ENCODE peak calls at places on chromosomes 2 and 18, in six cellular contexts. V is colonic mucosa, O is sigmoid colon, Y is H1, S is GM23338, A is K562. T is an unnamed sample.

GRCh38 chr2:62631160-62632085 is 74.1 kb upstream of the EHBP1 start:
- DNase-seq in Y (no peak), S (no peak), O (no peak), A (no peak), V (no peak), T (no peak)

GRCh38 chr18:58788971-58789797 is 75.5 kb upstream of the ZNF532 start:
- DNase-seq in V (peak; percentile 61), O (no peak), S (no peak), A (no peak), Y (no peak), T (no peak)

GRCh38 chr2:54660752-54661151 is 62.7 kb upstream of the EML6 start:
- DNase-seq in A (no peak), Y (no peak), S (no peak), V (no peak), O (no peak), T (no peak)

GRCh38 chr2:164967781-164968228 is 12.5 kb upstream of the SLC38A11 start:
- DNase-seq in V (no peak), O (no peak), S (peak; percentile 64), Y (peak; percentile 29), A (no peak), T (no peak)

GRCh38 chr2:30636311-30636710 is 170.9 kb downstream of the CAPN13 start:
- DNase-seq in V (no peak), Y (no peak), S (no peak), O (no peak), A (no peak), T (no peak)

GRCh38 chr2:26864226-26864625 is 16.3 kb downstream of the DPYSL5 start:
- DNase-seq in V (no peak), A (no peak), S (no peak), O (no peak), Y (no peak), T (no peak)

GRCh38 chr2:175817200-175817599 is 184.9 kb downstream of the LNPK start:
- DNase-seq in A (no peak), S (no peak), V (no peak), O (no peak), Y (no peak), T (no peak)

GRCh38 chr2:235087812-235088607 is 136.2 kb downstream of the SH3BP4 start:
- DNase-seq in A (no peak), O (peak; percentile 79), S (no peak), Y (no peak), V (no peak), T (no peak)

GRCh38 chr2:113202305-113203216 is 28.8 kb downstream of the PSD4 start:
- DNase-seq in Y (no peak), A (no peak), O (no peak), V (no peak), S (peak; percentile 26), T (no peak)

GRCh38 chr2:237685408-237685807 is 58.0 kb downstream of the LRRFIP1 start:
- DNase-seq in V (no peak), Y (no peak), O (peak; percentile 40), A (no peak), S (peak; percentile 78), T (no peak)

GRCh38 chr18:49725809-49726514 is 87.4 kb downstream of the ACAA2 start:
- DNase-seq in A (peak; percentile 29), S (peak; percentile 83), O (peak; percentile 91), Y (peak; percentile 51), V (no peak), T (no peak)

GRCh38 chr2:98085649-98086048 is 1.3 kb upstream of the VWA3B start:
- DNase-seq in S (no peak), A (no peak), V (peak; percentile 63), Y (no peak), O (no peak), T (no peak)

GRCh38 chr2:177221534-177221933 is 8.9 kb downstream of the HNRNPA3 start:
- DNase-seq in A (no peak), S (no peak), Y (no peak), O (no peak), V (no peak), T (no peak)

GRCh38 chr2:58266211-58266610 is 25.1 kb upstream of the FANCL start:
- DNase-seq in S (no peak), O (no peak), A (no peak), Y (no peak), V (no peak), T (no peak)

GRCh38 chr2:12587729-12588522 is 128.8 kb upstream of the TRIB2 start:
- DNase-seq in V (no peak), A (no peak), O (peak; percentile 82), Y (no peak), S (no peak), T (no peak)

GRCh38 chr2:65024149-65024829 is 31.9 kb upstream of the CEP68 start:
- DNase-seq in Y (no peak), S (no peak), O (no peak), V (no peak), A (peak; percentile 13), T (no peak)

GRCh38 chr18:36828157-36828629 is 609 bp downstream of the TPGS2 start:
- DNase-seq in A (no peak), O (peak; percentile 63), Y (no peak), S (peak; percentile 70), V (peak; percentile 58), T (no peak)

DNA sequence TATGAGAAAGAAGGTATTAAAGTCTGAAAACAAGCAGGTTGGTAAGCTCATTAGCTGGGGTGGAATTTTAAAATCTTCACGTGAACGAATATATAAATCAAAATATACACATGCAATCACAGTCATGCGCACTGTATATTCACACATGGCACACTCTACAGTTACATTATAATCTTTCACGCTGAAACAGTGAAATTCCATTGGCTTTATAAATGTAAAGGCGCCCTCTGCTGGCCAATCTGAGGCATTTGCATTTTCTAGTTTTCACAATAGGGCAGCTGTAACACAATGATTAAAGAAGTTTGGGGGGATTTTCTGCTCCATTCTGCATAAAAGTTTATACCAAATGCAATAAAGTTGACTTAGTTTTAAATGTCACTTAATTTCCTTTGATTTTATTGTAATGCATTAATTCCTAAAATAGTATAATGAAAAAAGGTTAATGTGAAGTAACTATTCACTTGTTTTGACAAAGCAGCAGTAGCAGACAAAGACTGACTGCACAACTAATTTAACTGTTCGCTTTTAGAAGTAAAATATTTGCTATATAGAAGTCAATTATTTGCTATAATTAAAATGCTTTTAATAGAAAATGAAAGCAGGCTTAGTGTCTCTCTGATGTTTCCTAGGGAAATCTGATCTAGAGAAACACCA is 17.2 kb downstream of the IFIH1 start:
- DNase-seq in V (no peak), S (peak; percentile 66), O (no peak), Y (no peak), A (peak; percentile 16), T (no peak)
- TF ChIP-seq CTCF in V (peak; percentile 91), S (peak; percentile 76), O (peak; percentile 49), Y (peak; percentile 62), A (peak; percentile 59), T (peak; percentile 97)

GRCh38 chr2:69994166-69994565 is 32.7 kb upstream of the ASPRV1 start:
- DNase-seq in A (peak; percentile 5), S (no peak), Y (no peak), V (no peak), O (peak; percentile 29), T (no peak)
- TF ChIP-seq CTCF in A (no peak), S (no peak), Y (no peak), V (no peak), O (no peak), T (no peak)

GRCh38 chr2:499726-500125 is 177.5 kb downstream of the TMEM18 start:
- DNase-seq in O (no peak), A (no peak), Y (no peak), S (no peak), V (no peak), T (no peak)

GRCh38 chr2:502831-503230 is 174.4 kb downstream of the TMEM18 start:
- DNase-seq in S (no peak), V (no peak), Y (no peak), A (no peak), O (no peak), T (no peak)

GRCh38 chr2:501667-502066 is 175.5 kb downstream of the TMEM18 start:
- DNase-seq in S (no peak), Y (no peak), O (no peak), V (no peak), A (no peak), T (no peak)

GRCh38 chr2:503288-503999 is 173.8 kb downstream of the TMEM18 start:
- DNase-seq in O (no peak), A (no peak), V (no peak), Y (no peak), S (no peak), T (no peak)

GRCh38 chr2:501130-501529 is 176.1 kb downstream of the TMEM18 start:
- DNase-seq in S (peak; percentile 62), Y (no peak), V (no peak), A (peak; percentile 24), O (no peak), T (no peak)
- TF ChIP-seq CTCF in S (no peak), Y (peak; percentile 9), V (no peak), A (no peak), O (no peak), T (peak; percentile 61)

GRCh38 chr2:32360416-32360815 is 3.6 kb downstream of the BIRC6 start:
- DNase-seq in A (no peak), O (no peak), V (no peak), Y (no peak), S (no peak), T (no peak)

GRCh38 chr2:32357545-32358482 is 991 bp downstream of the BIRC6 start:
- DNase-seq in A (peak; percentile 64), V (peak; percentile 45), Y (no peak), S (peak; percentile 64), O (peak; percentile 74), T (no peak)

GRCh38 chr2:32355976-32356734 is 668 bp upstream of the BIRC6 start:
- DNase-seq in Y (no peak), A (no peak), O (no peak), S (no peak), V (no peak), T (no peak)

DNA sequence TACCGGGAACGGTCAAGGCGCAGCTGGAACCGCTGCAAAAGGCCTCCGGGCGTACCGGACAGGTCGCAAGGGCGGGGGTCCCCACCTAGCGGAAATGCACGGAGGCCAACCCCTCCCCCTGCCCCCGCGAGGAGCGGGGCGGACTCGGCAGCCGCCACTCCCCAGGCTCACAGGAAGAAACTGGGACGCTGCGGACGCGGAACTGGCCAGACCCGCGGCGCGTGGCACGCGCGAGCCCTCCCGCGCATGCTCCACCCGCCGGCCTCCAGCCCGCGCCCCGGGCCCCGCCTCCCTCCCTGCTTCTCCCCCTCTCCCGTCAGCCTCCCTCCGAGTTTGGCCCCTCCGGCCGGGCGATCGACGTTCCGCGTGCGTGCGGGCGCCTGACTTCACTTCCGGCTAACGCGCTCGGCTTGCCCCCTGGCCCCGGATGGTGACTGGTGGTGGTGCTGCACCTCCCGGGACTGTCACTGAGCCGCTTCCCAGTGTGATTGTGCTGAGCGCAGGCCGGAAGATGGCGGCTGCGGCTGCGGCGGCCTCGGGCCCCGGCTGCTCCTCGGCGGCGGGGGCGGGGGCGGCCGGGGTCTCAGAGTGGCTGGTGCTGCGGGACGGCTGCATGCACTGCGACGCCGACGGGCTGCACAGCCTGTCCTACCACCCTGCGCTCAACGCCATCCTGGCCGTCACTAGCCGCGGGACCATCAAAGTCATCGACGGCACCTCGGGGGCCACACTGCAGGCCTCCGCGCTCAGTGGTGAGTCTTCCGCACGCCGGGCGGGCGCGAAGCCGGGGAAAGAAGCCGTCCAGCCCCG is at the start of gene BIRC6:
- DNase-seq in A (peak; percentile 98), Y (peak; percentile 86), O (peak; percentile 99), V (peak; percentile 98), S (peak; percentile 97), T (peak; percentile 99)
- TF ChIP-seq CTCF in A (peak; percentile 13), Y (no peak), O (no peak), V (no peak), S (no peak), T (no peak)

GRCh38 chr2:24337958-24338357 is 22.4 kb downstream of the ITSN2 start:
- DNase-seq in S (peak; percentile 36), Y (no peak), O (no peak), V (no peak), A (no peak), T (no peak)
- TF ChIP-seq CTCF in S (no peak), Y (no peak), O (no peak), V (no peak), A (no peak), T (no peak)

GRCh38 chr18:32261003-32261402 is 71.2 kb downstream of the MEP1B start:
- DNase-seq in V (peak; percentile 3), S (peak; percentile 34), A (no peak), O (no peak), Y (no peak), T (no peak)
- TF ChIP-seq CTCF in V (peak; percentile 15), S (peak; percentile 16), A (peak; percentile 8), O (no peak), Y (no peak), T (peak; percentile 15)

T was measured in chondrocyte.